ENCODE peak calls at places on chromosomes 4 and X, in four cellular contexts. One of them, this sample, is unnamed.

GRCh38 chr4:153448003-153448731 is 18.0 kb upstream of the TMEM131L start:
- DNase-seq in cardiac muscle cell: no peak
- DNase-seq in dorsolateral prefrontal cortex: no peak
- DNase-seq in GM13977: no peak
- DNase-seq in this sample: no peak

GRCh38 chrX:3362956-3363355 is 16.5 kb upstream of the MXRA5 start:
- DNase-seq in cardiac muscle cell: no peak
- DNase-seq in dorsolateral prefrontal cortex: no peak
- DNase-seq in GM13977: no peak
- DNase-seq in this sample: no peak

GRCh38 chr4:126427781-126428360 is 1113.1 kb downstream of the FAT4 start:
- DNase-seq in cardiac muscle cell: no peak
- DNase-seq in dorsolateral prefrontal cortex: no peak
- DNase-seq in GM13977: no peak
- DNase-seq in this sample: no peak

GRCh38 chr4:34422472-34422871 is 1821.8 kb downstream of the ARAP2 start:
- DNase-seq in cardiac muscle cell: no peak
- DNase-seq in dorsolateral prefrontal cortex: no peak
- DNase-seq in GM13977: no peak
- DNase-seq in this sample: no peak

GRCh38 chrX:64975491-64975890 is 759 bp downstream of the ZC4H2 start:
- DNase-seq in cardiac muscle cell: peak
- DNase-seq in dorsolateral prefrontal cortex: peak
- DNase-seq in GM13977: no peak
- DNase-seq in this sample: no peak

GRCh38 chr4:122899682-122900081 is 22.7 kb downstream of the NUDT6 start:
- DNase-seq in cardiac muscle cell: no peak
- DNase-seq in dorsolateral prefrontal cortex: no peak
- DNase-seq in GM13977: no peak
- DNase-seq in this sample: no peak

GRCh38 chr4:54473077-54473545 is 184.6 kb upstream of the KIT start:
- DNase-seq in cardiac muscle cell: no peak
- DNase-seq in dorsolateral prefrontal cortex: no peak
- DNase-seq in GM13977: no peak
- DNase-seq in this sample: no peak

GRCh38 chrX:24201216-24201615 is 51.7 kb downstream of the ZFX start:
- DNase-seq in cardiac muscle cell: no peak
- DNase-seq in dorsolateral prefrontal cortex: no peak
- DNase-seq in GM13977: no peak
- DNase-seq in this sample: no peak

GRCh38 chrX:100649550-100650356 is 5.8 kb downstream of the SRPX2 start:
- DNase-seq in cardiac muscle cell: peak
- DNase-seq in dorsolateral prefrontal cortex: no peak
- DNase-seq in GM13977: no peak
- DNase-seq in this sample: no peak

GRCh38 chr4:8820178-8821102 is 51.2 kb downstream of the HMX1 start:
- DNase-seq in cardiac muscle cell: no peak
- DNase-seq in dorsolateral prefrontal cortex: peak
- DNase-seq in GM13977: no peak
- DNase-seq in this sample: peak

GRCh38 chrX:97858592-97858991 is 974.9 kb downstream of the RPA4 start:
- DNase-seq in cardiac muscle cell: no peak
- DNase-seq in dorsolateral prefrontal cortex: no peak
- DNase-seq in GM13977: no peak
- DNase-seq in this sample: no peak

GRCh38 chr4:88308587-88308986 is 24.2 kb upstream of the PPM1K start:
- DNase-seq in cardiac muscle cell: no peak
- DNase-seq in dorsolateral prefrontal cortex: no peak
- DNase-seq in GM13977: no peak
- DNase-seq in this sample: no peak

GRCh38 chr4:26803462-26803861 is 57.2 kb upstream of the STIM2 start:
- DNase-seq in cardiac muscle cell: peak
- DNase-seq in dorsolateral prefrontal cortex: peak
- DNase-seq in GM13977: no peak
- DNase-seq in this sample: no peak

GRCh38 chr4:185916231-185916630 is 104.2 kb upstream of the SORBS2 start:
- DNase-seq in cardiac muscle cell: no peak
- DNase-seq in dorsolateral prefrontal cortex: no peak
- DNase-seq in GM13977: no peak
- DNase-seq in this sample: no peak

GRCh38 chr4:121697626-121698025 is 846 bp upstream of the ANXA5 start:
- DNase-seq in cardiac muscle cell: no peak
- DNase-seq in dorsolateral prefrontal cortex: no peak
- DNase-seq in GM13977: no peak
- DNase-seq in this sample: no peak

GRCh38 chr4:54090804-54091623 is 8.9 kb upstream of the GSX2 start:
- DNase-seq in cardiac muscle cell: no peak
- DNase-seq in dorsolateral prefrontal cortex: no peak
- DNase-seq in GM13977: peak
- DNase-seq in this sample: no peak

GRCh38 chrX:2237976-2238375 is 262.8 kb downstream of the DHRSX start:
- DNase-seq in cardiac muscle cell: no peak
- DNase-seq in dorsolateral prefrontal cortex: no peak
- DNase-seq in GM13977: no peak
- DNase-seq in this sample: no peak

GRCh38 chrX:40719218-40719617 is 16.1 kb downstream of the MED14 start:
- DNase-seq in cardiac muscle cell: no peak
- DNase-seq in dorsolateral prefrontal cortex: no peak
- DNase-seq in GM13977: no peak
- DNase-seq in this sample: no peak

GRCh38 chr4:185640809-185641675 is 105.7 kb upstream of the PDLIM3 start:
- DNase-seq in cardiac muscle cell: peak
- DNase-seq in dorsolateral prefrontal cortex: no peak
- DNase-seq in GM13977: peak
- DNase-seq in this sample: no peak

GRCh38 chr4:173794662-173795061 is 264.6 kb upstream of the HAND2 start:
- DNase-seq in cardiac muscle cell: no peak
- DNase-seq in dorsolateral prefrontal cortex: no peak
- DNase-seq in GM13977: no peak
- DNase-seq in this sample: no peak

GRCh38 chr4:84917869-84918600 is 48.5 kb downstream of the WDFY3 start:
- DNase-seq in cardiac muscle cell: no peak
- DNase-seq in dorsolateral prefrontal cortex: no peak
- DNase-seq in GM13977: no peak
- DNase-seq in this sample: no peak

GRCh38 chr4:106775636-106776035 is 260.5 kb downstream of the DKK2 start:
- DNase-seq in cardiac muscle cell: no peak
- DNase-seq in dorsolateral prefrontal cortex: no peak
- DNase-seq in GM13977: no peak
- DNase-seq in this sample: no peak

GRCh38 chr4:125702406-125702805 is 387.7 kb downstream of the FAT4 start:
- DNase-seq in cardiac muscle cell: no peak
- DNase-seq in dorsolateral prefrontal cortex: no peak
- DNase-seq in GM13977: no peak
- DNase-seq in this sample: no peak

GRCh38 chr4:5707366-5708133 is 809 bp downstream of the EVC2 start:
- DNase-seq in cardiac muscle cell: no peak
- DNase-seq in dorsolateral prefrontal cortex: no peak
- DNase-seq in GM13977: no peak
- DNase-seq in this sample: no peak

GRCh38 chr4:4377683-4378082 is 9.2 kb upstream of the NSG1 start:
- DNase-seq in cardiac muscle cell: no peak
- DNase-seq in dorsolateral prefrontal cortex: no peak
- DNase-seq in GM13977: no peak
- DNase-seq in this sample: no peak

GRCh38 chr4:85747871-85748491 is 273.0 kb downstream of the ARHGAP24 start:
- DNase-seq in cardiac muscle cell: peak
- DNase-seq in dorsolateral prefrontal cortex: peak
- DNase-seq in GM13977: peak
- DNase-seq in this sample: no peak

GRCh38 chrX:116873678-116874077 is 410.9 kb upstream of the CT83 start:
- DNase-seq in cardiac muscle cell: no peak
- DNase-seq in dorsolateral prefrontal cortex: no peak
- DNase-seq in GM13977: no peak
- DNase-seq in this sample: no peak

GRCh38 chr4:117400039-117400835 is 314.9 kb upstream of the TRAM1L1 start:
- DNase-seq in cardiac muscle cell: no peak
- DNase-seq in dorsolateral prefrontal cortex: no peak
- DNase-seq in GM13977: no peak
- DNase-seq in this sample: no peak

DNA sequence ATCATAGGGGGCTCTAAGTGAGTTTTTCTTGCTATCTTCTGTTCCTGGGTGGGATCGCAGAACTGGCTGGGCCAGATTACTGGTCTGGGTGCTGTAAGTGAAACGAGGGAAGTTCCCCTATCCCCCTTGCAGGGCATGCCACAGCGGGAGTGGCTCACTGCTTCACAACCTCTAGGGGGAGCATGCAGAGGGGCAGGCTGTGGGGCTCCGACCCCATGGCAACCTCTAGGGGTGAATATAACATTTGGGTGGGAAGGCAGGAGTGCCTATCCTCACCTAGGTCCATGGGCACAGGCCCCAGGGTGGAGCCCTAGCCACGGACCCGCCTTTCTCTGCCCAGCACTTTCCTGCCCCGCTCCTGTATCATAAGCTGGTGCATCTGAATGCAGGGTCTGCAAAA is 1.7 kb upstream of the RRAGB start:
- DNase-seq in cardiac muscle cell: no peak
- DNase-seq in dorsolateral prefrontal cortex: no peak
- DNase-seq in GM13977: no peak
- DNase-seq in this sample: no peak
- TF ChIP-seq CTCF in cardiac muscle cell: no peak
- TF ChIP-seq CTCF in dorsolateral prefrontal cortex: no peak
- TF ChIP-seq CTCF in GM13977: peak
- TF ChIP-seq CTCF in this sample: peak

GRCh38 chr4:141406237-141406636 is 185.5 kb downstream of the ZNF330 start:
- DNase-seq in cardiac muscle cell: no peak
- DNase-seq in dorsolateral prefrontal cortex: no peak
- DNase-seq in GM13977: no peak
- DNase-seq in this sample: no peak
- TF ChIP-seq CTCF in cardiac muscle cell: no peak
- TF ChIP-seq CTCF in dorsolateral prefrontal cortex: no peak
- TF ChIP-seq CTCF in GM13977: no peak
- TF ChIP-seq CTCF in this sample: no peak

DNA sequence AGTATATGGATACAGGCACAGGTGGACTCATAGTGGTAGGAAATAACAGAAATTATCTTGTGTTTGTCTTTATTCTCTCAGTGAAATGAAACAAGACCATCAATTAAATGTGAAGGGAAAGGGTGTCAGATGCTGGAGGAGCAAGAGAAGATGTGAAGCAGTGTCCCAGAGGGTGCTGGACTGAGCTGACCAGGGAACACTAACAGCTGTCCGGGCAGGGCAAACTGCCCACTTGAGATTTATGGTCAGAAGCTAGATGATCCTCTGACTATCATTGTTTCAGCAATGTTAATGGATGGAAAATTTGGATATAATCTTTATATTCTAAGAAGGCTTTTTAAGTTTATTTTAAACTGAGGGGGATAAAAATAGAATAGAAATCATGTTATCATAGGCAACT is 267.2 kb upstream of the SLC7A11 start:
- DNase-seq in cardiac muscle cell: no peak
- DNase-seq in dorsolateral prefrontal cortex: no peak
- DNase-seq in GM13977: no peak
- DNase-seq in this sample: no peak
- TF ChIP-seq CTCF in cardiac muscle cell: no peak
- TF ChIP-seq CTCF in dorsolateral prefrontal cortex: no peak
- TF ChIP-seq CTCF in GM13977: no peak
- TF ChIP-seq CTCF in this sample: no peak

GRCh38 chr4:2243682-2244380 is 1.9 kb upstream of the HAUS3 start:
- DNase-seq in cardiac muscle cell: peak
- DNase-seq in dorsolateral prefrontal cortex: peak
- DNase-seq in GM13977: peak
- DNase-seq in this sample: peak
- TF ChIP-seq CTCF in cardiac muscle cell: peak
- TF ChIP-seq CTCF in dorsolateral prefrontal cortex: peak
- TF ChIP-seq CTCF in GM13977: peak
- TF ChIP-seq CTCF in this sample: peak

This sample was measured in progenitor cell of endocrine pancreas.